ENCODE peak calls at places on chromosomes 1 and 21, in four cellular contexts. T is ovary, E is sigmoid colon, D is tibial nerve. X is an unnamed sample.
A peak's percentile ranks its signal among the peaks of the same experiment; 100 is the strongest.

GRCh38 chr1:11052839-11053757 is 6.1 kb upstream of the MASP2 start:
- DNase-seq in T (no peak), E (no peak), D (no peak), X (peak; percentile 21)

GRCh38 chr1:116431870-116432500 is 58.9 kb downstream of the ATP1A1 start:
- DNase-seq in T (no peak), E (no peak), D (no peak), X (no peak)

GRCh38 chr21:43644609-43645008 is 14.7 kb downstream of the HSF2BP start:
- DNase-seq in T (no peak), E (no peak), D (no peak), X (no peak)

GRCh38 chr21:31372176-31372765 is 28.2 kb upstream of the TIAM1 start:
- DNase-seq in T (no peak), E (no peak), D (no peak), X (no peak)

GRCh38 chr21:38170283-38170682 is 86.5 kb upstream of the KCNJ15 start:
- DNase-seq in T (no peak), E (no peak), D (no peak), X (no peak)

GRCh38 chr1:228650946-228651345 is 84.3 kb upstream of the RHOU start:
- DNase-seq in T (no peak), E (no peak), D (no peak), X (no peak)

GRCh38 chr1:960371-961131 is at the start of gene KLHL17:
- DNase-seq in T (no peak), E (no peak), D (peak; percentile 65), X (peak; percentile 83)

GRCh38 chr1:178004926-178005391 is 35.1 kb upstream of the SEC16B start:
- DNase-seq in T (no peak), E (no peak), D (no peak), X (no peak)

GRCh38 chr1:171966426-171967220 is 125.3 kb downstream of the DNM3 start:
- DNase-seq in T (no peak), E (no peak), D (no peak), X (no peak)

GRCh38 chr1:218472885-218473284 is 127.7 kb downstream of the TGFB2 start:
- DNase-seq in T (no peak), E (no peak), D (no peak), X (no peak)

GRCh38 chr1:81466970-81467369 is 333.8 kb upstream of the ADGRL2 start:
- DNase-seq in T (no peak), E (no peak), D (no peak), X (no peak)

GRCh38 chr1:205519541-205520131 is 15.2 kb downstream of the CDK18 start:
- DNase-seq in T (no peak), E (peak; percentile 85), D (no peak), X (peak; percentile 35)

GRCh38 chr1:93000751-93001175 is 39.5 kb upstream of the DIPK1A start:
- DNase-seq in T (no peak), E (no peak), D (no peak), X (no peak)

GRCh38 chr1:155207578-155208405 is at the start of gene THBS3:
- DNase-seq in T (peak; percentile 54), E (peak; percentile 79), D (no peak), X (no peak)

GRCh38 chr1:23357112-23357908 is 12.3 kb downstream of the ZNF436 start:
- DNase-seq in T (no peak), E (no peak), D (no peak), X (no peak)

GRCh38 chr1:165057956-165058355 is 298.6 kb downstream of the LMX1A start:
- DNase-seq in T (no peak), E (no peak), D (no peak), X (no peak)

GRCh38 chr1:214328770-214329455 is 48.0 kb downstream of the SMYD2 start:
- DNase-seq in T (peak; percentile 63), E (peak; percentile 89), D (peak; percentile 86), X (peak; percentile 83)
- TF ChIP-seq EP300 in T (no peak), E (no peak), D (no peak), X (no peak)

GRCh38 chr1:91682882-91683597 is 182.4 kb downstream of the CDC7 start:
- DNase-seq in T (no peak), E (no peak), D (no peak), X (no peak)
- TF ChIP-seq EP300 in T (no peak), E (no peak), D (no peak), X (no peak)

GRCh38 chr1:181150842-181151241 is 62.3 kb downstream of the IER5 start:
- DNase-seq in T (no peak), E (peak; percentile 3), D (no peak), X (no peak)

GRCh38 chr1:181153634-181153961 is 65.1 kb downstream of the IER5 start:
- DNase-seq in T (no peak), E (no peak), D (no peak), X (no peak)

GRCh38 chr1:181151378-181152326 is 63.2 kb downstream of the IER5 start:
- DNase-seq in T (no peak), E (peak; percentile 47), D (no peak), X (no peak)

GRCh38 chr1:181155339-181155738 is 66.8 kb downstream of the IER5 start:
- DNase-seq in T (no peak), E (no peak), D (no peak), X (no peak)

GRCh38 chr1:181152892-181153633 is 64.6 kb downstream of the IER5 start:
- DNase-seq in T (peak; percentile 91), E (peak; percentile 94), D (peak; percentile 60), X (peak; percentile 74)
- TF ChIP-seq EP300 in T (peak; percentile 64), E (peak; percentile 97), D (peak; percentile 95), X (peak; percentile 93)

DNA sequence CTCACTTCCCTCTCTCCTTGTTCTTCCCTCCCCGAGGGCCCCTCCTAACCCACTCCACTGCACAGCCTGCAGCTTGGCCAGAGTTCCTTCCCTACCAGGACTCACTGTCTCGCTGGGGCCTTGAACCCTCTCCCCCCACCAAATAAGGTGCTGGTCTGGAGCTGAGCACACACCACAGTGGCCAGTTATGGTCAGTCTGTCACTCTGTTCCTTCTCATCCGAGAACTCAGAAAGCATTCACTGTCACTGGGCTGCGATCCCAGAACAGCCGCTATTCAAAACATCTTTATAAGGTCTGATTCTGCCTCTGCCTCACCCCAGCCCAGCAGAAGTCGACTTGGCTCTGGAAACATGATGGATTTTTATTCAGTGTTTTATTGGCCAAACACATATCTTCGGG is 19.8 kb upstream of the LBR start:
- DNase-seq in T (peak; percentile 80), E (peak; percentile 97), D (peak; percentile 45), X (peak; percentile 61)
- TF ChIP-seq EP300 in T (peak; percentile 25), E (peak; percentile 96), D (peak; percentile 4), X (peak; percentile 91)

DNA sequence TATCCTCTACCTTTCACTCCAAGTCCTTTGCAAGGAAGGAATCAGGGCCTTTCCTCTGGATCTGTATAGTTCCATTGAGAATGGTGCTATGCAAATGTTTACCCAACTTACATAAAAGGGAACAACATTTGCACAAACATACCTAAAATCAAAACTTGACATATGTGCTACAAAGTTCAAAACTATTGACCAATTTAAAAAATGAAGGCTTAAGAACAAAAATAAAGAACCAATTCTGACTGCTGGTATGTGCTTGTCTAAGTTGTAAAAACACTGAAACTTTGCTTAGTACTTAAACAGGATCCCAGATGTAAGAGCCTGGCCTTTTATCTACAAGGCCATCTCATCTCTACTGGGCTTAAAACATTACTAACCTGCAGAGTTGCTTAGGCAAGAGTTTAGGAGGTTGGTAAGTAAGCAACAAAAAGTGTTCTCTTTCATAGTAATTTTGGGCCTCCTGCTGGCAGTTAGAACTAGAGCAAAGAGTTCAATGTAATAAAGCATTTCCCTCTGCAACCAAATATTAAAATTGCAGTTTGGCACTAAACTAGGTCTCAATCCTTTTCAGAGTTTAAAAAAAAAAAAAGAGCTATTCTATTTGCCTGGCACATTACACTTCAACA is 2.0 kb downstream of the SCMH1 start:
- DNase-seq in T (no peak), E (no peak), D (peak; percentile 32), X (no peak)
- TF ChIP-seq EP300 in T (no peak), E (no peak), D (no peak), X (no peak)

GRCh38 chr1:237736372-237737029 is 154.2 kb downstream of the ZP4 start:
- DNase-seq in T (no peak), E (no peak), D (no peak), X (no peak)
- TF ChIP-seq EP300 in T (no peak), E (no peak), D (no peak), X (no peak)

DNA sequence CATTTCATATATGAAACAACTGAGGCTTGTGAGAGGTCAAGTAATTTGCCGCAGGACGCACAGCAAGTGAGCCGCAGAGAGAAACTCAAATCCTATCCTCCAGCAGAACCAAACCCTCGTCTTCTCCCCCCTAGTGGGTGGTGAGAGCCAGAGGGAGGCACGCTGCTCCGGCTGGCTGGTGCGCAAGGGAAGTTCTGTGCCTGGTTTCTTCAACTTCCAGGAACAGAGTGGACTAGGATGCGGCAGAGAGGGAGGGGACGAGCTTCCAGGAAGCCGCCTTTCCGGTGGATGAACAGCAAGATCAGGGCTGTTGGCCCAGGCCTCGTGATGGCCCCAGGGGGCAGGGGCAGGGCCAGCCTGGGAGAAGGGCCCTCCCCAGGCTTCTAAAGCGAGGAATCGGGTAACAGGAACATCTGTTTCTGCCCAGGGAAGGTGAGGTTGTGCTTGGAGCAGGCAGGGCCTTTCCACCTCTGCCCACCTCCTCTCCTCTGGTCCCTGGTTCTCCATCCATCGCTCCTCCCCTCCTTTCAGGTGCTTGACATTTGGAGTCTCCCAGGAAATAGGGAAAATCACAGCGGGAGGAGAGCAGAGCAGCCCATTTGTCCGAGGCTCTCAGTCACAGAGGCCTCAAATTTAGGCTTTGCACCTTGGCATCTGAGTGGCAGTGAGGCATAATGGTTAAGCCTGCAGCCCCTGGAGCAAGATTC is 16.8 kb upstream of the PDIK1L start:
- DNase-seq in T (no peak), E (peak; percentile 64), D (peak; percentile 5), X (no peak)
- TF ChIP-seq EP300 in T (no peak), E (no peak), D (no peak), X (no peak)

GRCh38 chr1:95368178-95368577 is 134.2 kb downstream of the RWDD3 start:
- DNase-seq in T (no peak), E (no peak), D (no peak), X (no peak)

GRCh38 chr1:95371666-95372320 is 137.8 kb downstream of the RWDD3 start:
- DNase-seq in T (no peak), E (no peak), D (no peak), X (no peak)

GRCh38 chr1:95370671-95370992 is 136.6 kb downstream of the RWDD3 start:
- DNase-seq in T (no peak), E (no peak), D (no peak), X (no peak)

GRCh38 chr1:95366498-95366897 is 132.5 kb downstream of the RWDD3 start:
- DNase-seq in T (no peak), E (no peak), D (no peak), X (no peak)

DNA sequence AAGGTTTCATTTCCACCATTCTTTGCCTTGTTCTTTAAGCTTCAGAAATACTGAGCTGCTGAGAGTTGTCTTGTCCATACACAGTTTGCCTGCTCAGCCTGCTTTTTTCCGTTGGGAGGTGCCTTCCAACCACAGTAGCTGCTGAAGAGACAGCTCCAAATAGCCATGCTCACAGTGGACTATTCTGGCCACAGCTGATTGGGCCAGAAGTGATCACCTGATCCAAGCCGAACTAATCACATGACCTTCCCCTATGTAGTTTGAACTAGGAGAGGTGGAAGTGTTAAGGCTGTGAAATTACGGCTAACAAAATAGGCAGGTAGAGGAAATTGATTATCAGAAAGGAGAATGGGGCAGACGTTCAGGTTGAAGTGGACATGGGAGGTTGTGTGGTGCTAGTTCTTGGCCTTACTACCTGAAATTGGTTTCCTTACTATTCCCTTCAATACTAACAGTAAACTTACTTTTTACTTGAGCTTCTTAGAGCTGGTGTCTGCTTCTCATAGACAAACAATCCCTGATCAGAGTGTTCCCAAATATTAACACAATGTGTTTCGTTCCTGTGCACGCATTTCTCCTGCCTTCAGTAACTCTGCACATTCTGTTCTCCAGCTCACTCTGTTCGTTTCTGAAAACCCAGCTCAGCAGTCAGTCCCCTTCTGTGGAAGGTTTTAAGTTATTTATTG is 136.1 kb downstream of the RWDD3 start:
- DNase-seq in T (no peak), E (no peak), D (no peak), X (no peak)
- TF ChIP-seq EP300 in T (no peak), E (no peak), D (no peak), X (no peak)

GRCh38 chr21:40846057-40846456 is 901 bp downstream of the DSCAM start:
- DNase-seq in T (no peak), E (no peak), D (no peak), X (no peak)
- TF ChIP-seq EP300 in T (no peak), E (no peak), D (no peak), X (no peak)

X was measured in transverse colon.